ENCODE peak calls at places on chromosomes 1 and 21, in six cellular contexts. X, N, V, I, R and L are unnamed samples.

GRCh38 chr1:156214024-156214748 is 1.4 kb downstream of the PMF1 start:
- DNase-seq in X (no peak), R (no peak), V (no peak), I (peak), N (no peak), L (no peak)

GRCh38 chr1:147895123-147895522 is 7.5 kb upstream of the GJA8 start:
- DNase-seq in R (no peak), I (no peak), X (no peak), N (no peak), V (no peak), L (no peak)

GRCh38 chr1:185487030-185487429 is 170.0 kb upstream of the IVNS1ABP start:
- DNase-seq in N (no peak), V (no peak), I (no peak), R (no peak), X (no peak), L (no peak)

GRCh38 chr21:28899744-28900143 is 92.9 kb downstream of the LTN1 start:
- DNase-seq in V (no peak), N (no peak), R (no peak), I (peak), X (no peak), L (no peak)

GRCh38 chr1:172845371-172845770 is 186.5 kb downstream of the FASLG start:
- DNase-seq in X (no peak), I (no peak), V (no peak), N (no peak), R (no peak), L (no peak)

GRCh38 chr1:3597599-3597964 is 13.7 kb downstream of the MEGF6 start:
- DNase-seq in I (no peak), V (no peak), R (peak), X (peak), N (no peak), L (peak)

GRCh38 chr1:14435368-14436023 is 163.0 kb upstream of the KAZN start:
- DNase-seq in N (no peak), X (no peak), R (peak), I (no peak), V (no peak), L (no peak)

GRCh38 chr21:34242973-34243372 is 120.8 kb upstream of the KCNE2 start:
- DNase-seq in N (no peak), R (no peak), I (no peak), X (no peak), V (no peak), L (no peak)

GRCh38 chr1:48560577-48560976 is 88.6 kb upstream of the SPATA6 start:
- DNase-seq in X (no peak), V (no peak), R (no peak), I (no peak), N (no peak), L (no peak)

GRCh38 chr21:23811802-23812201 is 1795.5 kb downstream of the MRPL39 start:
- DNase-seq in R (no peak), N (no peak), V (no peak), X (peak), I (no peak), L (no peak)

GRCh38 chr1:81725823-81726222 is 74.9 kb upstream of the ADGRL2 start:
- DNase-seq in N (no peak), I (no peak), X (no peak), V (no peak), R (no peak), L (no peak)

GRCh38 chr1:193368302-193368701 is 181.9 kb upstream of the B3GALT2 start:
- DNase-seq in R (no peak), X (peak), I (no peak), N (no peak), V (no peak), L (no peak)

GRCh38 chr1:226226601-226227000 is 3.1 kb downstream of the MIXL1 start:
- DNase-seq in R (no peak), X (no peak), V (no peak), N (no peak), I (no peak), L (no peak)